ENCODE peak calls at places on chromosomes 3 and 15, in seven cellular contexts. A is HepG2, H is K562, U is IMR-90, B is H1, I is A549, M is GM12878. L is an unnamed sample.
A peak's percentile ranks its signal among the peaks of the same experiment; 100 is the strongest.

GRCh38 chr15:89512631-89513030 is 16.2 kb upstream of the RHCG start:
- DNase-seq in U (no peak), A (no peak), M (no peak), H (no peak), B (no peak), I (no peak), L (no peak)

GRCh38 chr3:56885879-56886647 is 84.3 kb upstream of the ARHGEF3 start:
- DNase-seq in B (no peak), H (no peak), I (no peak), A (no peak), M (no peak), U (no peak), L (no peak)

GRCh38 chr3:180548050-180548449 is 53.9 kb upstream of the TTC14 start:
- DNase-seq in B (no peak), M (no peak), I (no peak), U (no peak), A (no peak), H (no peak), L (no peak)

GRCh38 chr3:55570361-55570760 is 83.3 kb upstream of the WNT5A start:
- DNase-seq in A (no peak), H (no peak), I (no peak), B (no peak), M (no peak), U (no peak), L (no peak)

GRCh38 chr3:10837849-10838248 is 21.8 kb downstream of the SLC6A11 start:
- DNase-seq in H (no peak), M (no peak), B (no peak), A (no peak), I (no peak), U (no peak), L (no peak)

GRCh38 chr3:146928421-146929059 is 323.4 kb upstream of the PLSCR5 start:
- DNase-seq in H (no peak), A (no peak), M (no peak), U (no peak), I (no peak), B (no peak), L (no peak)

GRCh38 chr3:34016925-34017592 is 218.6 kb downstream of the PDCD6IP start:
- DNase-seq in I (no peak), A (no peak), U (no peak), M (peak; percentile 50), B (no peak), H (no peak), L (no peak)

GRCh38 chr15:91867581-91868026 is 14.1 kb downstream of the SLCO3A1 start:
- DNase-seq in A (no peak), H (no peak), B (no peak), I (peak; percentile 73), M (no peak), U (peak; percentile 87), L (peak; percentile 29)

GRCh38 chr3:58630081-58630709 is 36.4 kb downstream of the FAM3D start:
- DNase-seq in I (peak; percentile 36), H (peak; percentile 72), M (no peak), U (peak; percentile 57), A (peak; percentile 46), B (peak; percentile 96), L (peak; percentile 85)

GRCh38 chr3:114454592-114455251 is 160.9 kb downstream of the TIGIT start:
- DNase-seq in B (no peak), H (no peak), A (no peak), U (no peak), I (no peak), M (no peak), L (peak; percentile 23)

GRCh38 chr3:136844726-136845125 is 17.3 kb upstream of the NCK1 start:
- DNase-seq in U (no peak), H (no peak), M (no peak), B (no peak), I (no peak), A (no peak), L (no peak)

GRCh38 chr3:67044295-67044694 is 46.2 kb downstream of the KBTBD8 start:
- DNase-seq in I (no peak), A (no peak), B (no peak), M (no peak), H (no peak), U (peak; percentile 8), L (no peak)

GRCh38 chr15:67524235-67524634 is 3.3 kb downstream of the C15orf61 start:
- DNase-seq in U (no peak), M (no peak), H (no peak), A (no peak), B (no peak), I (no peak), L (no peak)

GRCh38 chr15:57857871-57858270 is 151.4 kb downstream of the POLR2M start:
- DNase-seq in I (no peak), U (no peak), M (no peak), B (no peak), H (no peak), A (no peak), L (no peak)

GRCh38 chr3:133440652-133441051 is 40.8 kb downstream of the BFSP2 start:
- DNase-seq in I (no peak), B (no peak), U (peak; percentile 76), H (no peak), A (no peak), M (no peak), L (no peak)

GRCh38 chr3:133441867-133442270 is 42.0 kb downstream of the BFSP2 start:
- DNase-seq in H (no peak), A (no peak), U (no peak), B (no peak), M (no peak), I (no peak), L (no peak)

GRCh38 chr3:133442518-133442917 is 42.7 kb downstream of the BFSP2 start:
- DNase-seq in I (no peak), A (no peak), B (no peak), U (no peak), H (no peak), M (no peak), L (no peak)

GRCh38 chr3:133445111-133445510 is 45.3 kb downstream of the BFSP2 start:
- DNase-seq in B (no peak), U (no peak), M (no peak), A (no peak), I (no peak), H (no peak), L (no peak)

DNA sequence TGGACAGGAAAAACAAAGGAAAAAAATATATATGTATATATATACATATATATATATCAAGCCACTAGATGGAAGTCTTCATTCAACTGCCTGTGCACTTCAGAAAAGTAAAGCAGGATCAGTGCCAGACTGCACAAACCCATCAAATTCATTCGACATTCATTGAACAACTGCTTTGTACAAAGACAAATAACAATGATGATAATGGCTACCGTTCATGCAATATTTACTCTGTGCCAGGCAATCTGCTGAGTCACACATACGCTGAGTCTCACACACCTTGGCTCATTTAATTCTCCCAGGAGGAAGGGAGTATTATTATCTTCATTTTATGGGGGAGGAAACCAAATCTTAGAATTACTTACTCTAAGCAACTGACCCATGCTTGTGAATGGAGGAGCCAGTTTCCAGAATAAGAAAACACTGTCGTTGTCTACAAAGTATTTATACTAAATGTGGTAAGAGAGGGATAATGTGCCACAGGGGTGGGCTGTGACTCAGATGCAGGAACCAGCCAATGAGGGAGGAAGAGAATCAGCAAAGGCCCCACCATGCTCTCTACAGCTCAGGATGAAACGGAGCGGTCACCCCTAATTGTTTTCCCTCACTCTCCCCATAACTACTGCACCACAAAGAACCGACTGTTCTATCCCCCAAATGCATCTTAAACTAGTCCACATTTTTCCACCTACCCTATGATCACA is 44.4 kb downstream of the BFSP2 start:
- DNase-seq in H (no peak), B (no peak), I (peak; percentile 84), U (peak; percentile 24), M (no peak), A (peak; percentile 44), L (no peak)
- TF ChIP-seq RFX5 in H (no peak), B (no peak), I (no peak), U (no peak), M (no peak), A (no peak), L (no peak)

DNA sequence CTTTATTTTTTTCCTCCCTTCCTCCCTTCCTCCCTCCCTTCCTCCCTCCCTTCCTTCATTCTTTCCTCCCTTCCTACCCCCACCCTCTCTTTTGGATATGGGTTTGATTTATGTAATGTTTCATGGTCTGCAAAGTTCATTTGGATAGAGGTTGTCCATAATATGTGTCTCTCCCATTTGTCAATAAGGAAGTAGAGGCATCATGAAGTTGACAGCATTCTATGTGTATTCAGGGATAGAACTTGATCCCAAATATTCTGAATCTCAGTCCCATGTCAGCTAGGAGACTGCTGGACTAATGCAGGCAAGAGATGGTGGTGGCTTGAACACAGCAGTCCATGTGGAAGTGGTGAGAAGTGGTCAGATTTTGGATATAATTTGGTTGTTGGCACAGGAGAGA is 90.7 kb upstream of the SLC6A6 start:
- DNase-seq in H (no peak), U (no peak), A (no peak), M (no peak), I (no peak), B (no peak), L (no peak)
- TF ChIP-seq RFX5 in H (no peak), U (no peak), A (no peak), M (no peak), I (no peak), B (no peak), L (no peak)

GRCh38 chr3:149715247-149715646 is 37.0 kb downstream of the COMMD2 start:
- DNase-seq in B (no peak), I (no peak), A (no peak), U (no peak), M (no peak), H (no peak), L (no peak)

GRCh38 chr3:149716984-149717383 is 35.3 kb downstream of the COMMD2 start:
- DNase-seq in I (no peak), U (no peak), H (no peak), M (no peak), A (no peak), B (no peak), L (no peak)

GRCh38 chr3:149713730-149714654 is 38.3 kb downstream of the COMMD2 start:
- DNase-seq in U (no peak), M (no peak), B (no peak), H (no peak), I (no peak), A (peak; percentile 52), L (no peak)

GRCh38 chr3:149720918-149721317 is 31.4 kb downstream of the COMMD2 start:
- DNase-seq in I (no peak), A (no peak), M (no peak), U (no peak), H (no peak), B (no peak), L (no peak)

DNA sequence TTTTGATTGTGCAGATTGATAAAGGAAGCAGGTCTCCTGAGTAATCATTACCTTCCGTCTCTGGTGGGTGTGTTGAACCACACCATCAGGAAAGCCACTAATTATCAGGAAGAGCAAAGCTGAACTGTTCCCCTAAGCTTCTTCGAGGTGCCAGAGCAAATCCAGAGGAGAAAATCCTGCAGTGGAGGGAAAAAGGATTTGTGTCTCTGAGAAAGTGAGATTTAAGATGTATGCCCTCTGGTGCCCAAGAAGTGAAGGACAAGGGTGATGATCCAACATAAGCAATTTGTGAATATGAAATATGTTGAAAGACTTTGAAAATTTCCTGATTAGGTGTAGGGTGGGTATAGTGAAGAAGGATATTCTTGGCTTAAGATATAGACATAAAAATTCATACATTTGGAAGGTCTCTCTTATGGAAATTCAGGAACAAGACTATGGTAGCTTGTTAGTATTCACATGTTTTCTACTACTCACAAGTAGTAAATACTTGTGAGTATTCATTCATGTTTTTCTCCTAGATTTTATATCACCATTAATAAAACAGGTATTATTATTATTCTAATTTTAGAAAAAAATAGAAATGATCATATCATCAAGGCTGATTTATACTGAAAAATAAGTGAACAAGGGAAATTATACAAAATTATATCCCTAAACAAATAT is 34.8 kb downstream of the COMMD2 start:
- DNase-seq in M (no peak), B (peak; percentile 57), H (peak; percentile 30), U (peak; percentile 82), I (peak; percentile 83), A (peak; percentile 51), L (peak; percentile 61)
- TF ChIP-seq RFX5 in M (no peak), B (no peak), H (no peak), U (no peak), I (no peak), A (no peak), L (no peak)

GRCh38 chr15:39787479-39787878 is 4.8 kb upstream of the FSIP1 start:
- DNase-seq in M (no peak), I (no peak), A (peak; percentile 72), B (no peak), U (no peak), H (no peak), L (no peak)
- TF ChIP-seq RFX5 in M (no peak), I (no peak), A (no peak), B (no peak), U (no peak), H (no peak), L (no peak)